ENCODE peak calls at places on chromosomes 2 and 18, in six cellular contexts. H, E, I, C, L and J are unnamed samples.

GRCh38 chr2:104262714-104263113 is 591.2 kb upstream of the POU3F3 start:
- DNase-seq in C (no peak), H (no peak), L (no peak), E (no peak), I (no peak), J (no peak)

GRCh38 chr18:78865056-78865598 is 114.5 kb upstream of the SALL3 start:
- DNase-seq in L (no peak), H (no peak), I (no peak), C (no peak), E (no peak), J (no peak)

GRCh38 chr2:218876562-218877219 is 4.0 kb upstream of the WNT10A start:
- DNase-seq in H (peak; percentile 52), I (peak; percentile 75), L (peak; percentile 82), E (peak; percentile 77), C (peak; percentile 75), J (no peak)

GRCh38 chr2:51662187-51662586 is 630.3 kb upstream of the NRXN1 start:
- DNase-seq in C (no peak), E (no peak), I (no peak), L (no peak), H (no peak), J (no peak)

GRCh38 chr18:75265255-75265654 is 54.7 kb downstream of the TSHZ1 start:
- DNase-seq in E (no peak), L (no peak), I (no peak), C (no peak), H (no peak), J (no peak)

GRCh38 chr2:44579136-44579836 is 217.5 kb downstream of the CAMKMT start:
- DNase-seq in I (no peak), H (no peak), E (no peak), L (no peak), C (no peak), J (no peak)

GRCh38 chr2:232634319-232635150 is 1.1 kb downstream of the EFHD1 start:
- DNase-seq in L (no peak), C (no peak), H (peak; percentile 33), E (peak; percentile 48), I (no peak), J (peak; percentile 90)

GRCh38 chr2:206160124-206160806 is 570 bp downstream of the EEF1B2 start:
- DNase-seq in I (peak; percentile 22), L (no peak), H (no peak), C (peak; percentile 63), E (no peak), J (no peak)

GRCh38 chr2:186827426-186827825 is 21.5 kb downstream of the ZSWIM2 start:
- DNase-seq in E (no peak), C (no peak), I (no peak), L (no peak), H (no peak), J (no peak)

GRCh38 chr2:202009019-202009481 is 24.6 kb upstream of the FZD7 start:
- DNase-seq in I (no peak), E (no peak), H (peak; percentile 50), L (no peak), C (no peak), J (no peak)

GRCh38 chr2:6372317-6372903 is 493.3 kb downstream of the CMPK2 start:
- DNase-seq in C (no peak), H (no peak), L (no peak), I (no peak), E (no peak), J (no peak)

GRCh38 chr2:156619021-156619539 is 182.9 kb downstream of the GPD2 start:
- DNase-seq in H (no peak), E (no peak), C (no peak), L (no peak), I (no peak), J (no peak)

DNA sequence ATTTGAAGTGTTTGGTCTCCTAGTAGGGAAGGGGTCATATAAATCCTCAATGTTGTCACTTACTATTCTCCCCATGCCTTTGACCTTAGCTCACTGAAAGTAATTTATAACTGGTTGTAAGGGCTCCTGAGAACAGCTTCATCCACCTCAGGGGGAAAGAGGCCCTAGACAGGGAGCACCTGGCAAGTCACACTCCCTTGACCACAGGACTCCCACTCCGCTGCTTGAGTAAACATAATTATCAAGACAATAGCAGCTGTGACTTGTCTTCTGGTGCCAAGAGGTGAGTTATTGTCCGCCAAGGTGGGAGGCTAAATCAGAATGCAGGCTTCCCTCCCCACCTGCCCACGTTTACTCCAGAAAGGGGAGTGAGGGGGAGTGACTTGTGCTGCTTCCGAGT is 230.7 kb upstream of the LRATD1 start:
- DNase-seq in H (no peak), L (no peak), I (no peak), E (no peak), C (no peak), J (no peak)
- TF ChIP-seq CTCF in H (no peak), L (no peak), I (no peak), E (no peak), C (no peak), J (no peak)

GRCh38 chr2:240896394-240896793 is 438 bp upstream of the MAB21L4 start:
- DNase-seq in H (no peak), C (no peak), I (no peak), L (no peak), E (no peak), J (no peak)
- H3K27ac ChIP-seq in H (no peak overlapping the region), C (peak overlapping the region; percentile 55), I (no peak overlapping the region), L (no peak overlapping the region), E (peak overlapping the region; percentile 82), J (no peak overlapping the region)

GRCh38 chr2:189582140-189582825 is 1.7 kb upstream of the SLC40A1 start:
- DNase-seq in C (no peak), E (no peak), L (no peak), H (no peak), I (no peak), J (no peak)

GRCh38 chr2:189580267-189580661 is 322 bp downstream of the SLC40A1 start:
- DNase-seq in I (peak; percentile 30), L (no peak), H (peak; percentile 31), C (peak; percentile 29), E (peak; percentile 12), J (no peak)

GRCh38 chr2:189581354-189582139 is 961 bp upstream of the SLC40A1 start:
- DNase-seq in L (no peak), C (peak; percentile 27), I (peak; percentile 41), E (peak; percentile 42), H (peak; percentile 12), J (no peak)

GRCh38 chr2:189579585-189579984 is 1.0 kb downstream of the SLC40A1 start:
- DNase-seq in E (no peak), C (no peak), L (no peak), H (no peak), I (no peak), J (no peak)

GRCh38 chr2:189580662-189581353 is at the start of gene SLC40A1:
- DNase-seq in H (peak; percentile 86), L (peak; percentile 53), C (peak; percentile 87), E (peak; percentile 76), I (peak; percentile 88), J (peak; percentile 90)
- TF ChIP-seq CTCF in H (peak; percentile 15), L (no peak), C (no peak), E (no peak), I (no peak), J (no peak)

DNA sequence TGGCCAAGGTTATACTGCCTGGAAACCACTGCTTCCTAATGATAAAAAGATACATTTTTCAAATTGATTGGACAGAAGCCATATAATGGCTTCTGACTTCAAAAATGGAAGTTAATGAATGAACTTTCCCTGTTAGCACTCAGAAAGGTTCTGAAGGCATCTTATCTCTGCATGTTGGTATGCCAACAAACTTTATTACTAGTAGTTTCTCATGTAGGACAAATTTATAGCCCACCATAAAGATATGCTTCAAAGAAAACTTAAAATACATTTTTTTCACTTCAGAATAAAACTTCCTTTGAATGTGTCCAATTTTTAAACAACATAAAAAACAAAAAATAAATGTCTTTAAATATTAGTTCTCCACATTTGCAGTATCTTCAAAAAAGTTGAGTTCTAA is 10.0 kb downstream of the DOCK10 start:
- DNase-seq in E (no peak), I (no peak), H (no peak), C (no peak), L (no peak), J (no peak)
- H3K27ac ChIP-seq in E (no peak overlapping the region), I (no peak overlapping the region), H (no peak overlapping the region), C (no peak overlapping the region), L (peak overlapping the region; percentile 89), J (no peak overlapping the region)